ENCODE peak calls at places on chromosomes 13 and 19, in eight cellular contexts. One of them, this sample, is unnamed.

GRCh38 chr19:48481191-48481500 is 12.0 kb downstream of the CYTH2 start:
- DNase-seq in WERI-Rb-1: no peak
- DNase-seq in progenitor cell of endocrine pancreas: no peak
- DNase-seq in stromal cell of bone marrow: no peak
- DNase-seq in T-helper 2 cell: no peak
- DNase-seq in NCI-H774: no peak
- DNase-seq in activated gamma-delta T cell treated with Interleukin-2 at 50 U/mL for 16 hours: no peak
- DNase-seq in HS-27A: no peak
- DNase-seq in this sample: no peak

GRCh38 chr19:10390652-10391286 is 10.4 kb upstream of the TYK2 start:
- DNase-seq in stromal cell of bone marrow: peak
- DNase-seq in NCI-H774: peak
- DNase-seq in activated gamma-delta T cell treated with Interleukin-2 at 50 U/mL for 16 hours: peak
- DNase-seq in WERI-Rb-1: peak
- DNase-seq in HS-27A: no peak
- DNase-seq in progenitor cell of endocrine pancreas: peak
- DNase-seq in T-helper 2 cell: no peak
- DNase-seq in this sample: peak

GRCh38 chr19:6459356-6460098 is at the start of gene SLC25A23:
- DNase-seq in NCI-H774: peak
- DNase-seq in stromal cell of bone marrow: peak
- DNase-seq in HS-27A: peak
- DNase-seq in activated gamma-delta T cell treated with Interleukin-2 at 50 U/mL for 16 hours: peak
- DNase-seq in progenitor cell of endocrine pancreas: peak
- DNase-seq in WERI-Rb-1: peak
- DNase-seq in T-helper 2 cell: peak
- DNase-seq in this sample: peak

GRCh38 chr19:44785271-44785670 is 7.6 kb downstream of the CBLC start:
- DNase-seq in T-helper 2 cell: no peak
- DNase-seq in stromal cell of bone marrow: no peak
- DNase-seq in activated gamma-delta T cell treated with Interleukin-2 at 50 U/mL for 16 hours: no peak
- DNase-seq in NCI-H774: no peak
- DNase-seq in HS-27A: no peak
- DNase-seq in progenitor cell of endocrine pancreas: no peak
- DNase-seq in WERI-Rb-1: no peak
- DNase-seq in this sample: no peak

GRCh38 chr13:95275322-95276118 is 25.7 kb downstream of the ABCC4 start:
- DNase-seq in WERI-Rb-1: no peak
- DNase-seq in activated gamma-delta T cell treated with Interleukin-2 at 50 U/mL for 16 hours: no peak
- DNase-seq in progenitor cell of endocrine pancreas: no peak
- DNase-seq in NCI-H774: no peak
- DNase-seq in T-helper 2 cell: no peak
- DNase-seq in stromal cell of bone marrow: no peak
- DNase-seq in HS-27A: no peak
- DNase-seq in this sample: no peak

GRCh38 chr13:99819962-99820361 is 151.6 kb downstream of the ZIC5 start:
- DNase-seq in HS-27A: no peak
- DNase-seq in progenitor cell of endocrine pancreas: no peak
- DNase-seq in stromal cell of bone marrow: no peak
- DNase-seq in NCI-H774: no peak
- DNase-seq in T-helper 2 cell: no peak
- DNase-seq in WERI-Rb-1: no peak
- DNase-seq in activated gamma-delta T cell treated with Interleukin-2 at 50 U/mL for 16 hours: no peak
- DNase-seq in this sample: no peak

GRCh38 chr13:44719857-44720671 is 143.9 kb upstream of the TSC22D1 start:
- DNase-seq in NCI-H774: no peak
- DNase-seq in T-helper 2 cell: no peak
- DNase-seq in progenitor cell of endocrine pancreas: no peak
- DNase-seq in stromal cell of bone marrow: peak
- DNase-seq in activated gamma-delta T cell treated with Interleukin-2 at 50 U/mL for 16 hours: no peak
- DNase-seq in HS-27A: peak
- DNase-seq in WERI-Rb-1: no peak
- DNase-seq in this sample: no peak

GRCh38 chr19:17347361-17347760 is 10.0 kb downstream of the GTPBP3 start:
- DNase-seq in stromal cell of bone marrow: no peak
- DNase-seq in NCI-H774: no peak
- DNase-seq in HS-27A: no peak
- DNase-seq in activated gamma-delta T cell treated with Interleukin-2 at 50 U/mL for 16 hours: no peak
- DNase-seq in WERI-Rb-1: no peak
- DNase-seq in T-helper 2 cell: no peak
- DNase-seq in progenitor cell of endocrine pancreas: no peak
- DNase-seq in this sample: no peak

GRCh38 chr13:23990443-23990842 is 93.1 kb upstream of the C1QTNF9B start:
- DNase-seq in NCI-H774: no peak
- DNase-seq in stromal cell of bone marrow: no peak
- DNase-seq in WERI-Rb-1: no peak
- DNase-seq in T-helper 2 cell: no peak
- DNase-seq in HS-27A: no peak
- DNase-seq in activated gamma-delta T cell treated with Interleukin-2 at 50 U/mL for 16 hours: no peak
- DNase-seq in progenitor cell of endocrine pancreas: no peak
- DNase-seq in this sample: no peak

GRCh38 chr19:42294471-42295137 is 7.3 kb upstream of the PRR19 start:
- DNase-seq in HS-27A: no peak
- DNase-seq in activated gamma-delta T cell treated with Interleukin-2 at 50 U/mL for 16 hours: no peak
- DNase-seq in T-helper 2 cell: no peak
- DNase-seq in progenitor cell of endocrine pancreas: no peak
- DNase-seq in stromal cell of bone marrow: no peak
- DNase-seq in WERI-Rb-1: no peak
- DNase-seq in NCI-H774: no peak
- DNase-seq in this sample: no peak

GRCh38 chr13:109344552-109345157 is 441.7 kb downstream of the IRS2 start:
- DNase-seq in activated gamma-delta T cell treated with Interleukin-2 at 50 U/mL for 16 hours: no peak
- DNase-seq in NCI-H774: no peak
- DNase-seq in HS-27A: peak
- DNase-seq in stromal cell of bone marrow: no peak
- DNase-seq in WERI-Rb-1: no peak
- DNase-seq in T-helper 2 cell: no peak
- DNase-seq in progenitor cell of endocrine pancreas: no peak
- DNase-seq in this sample: no peak

GRCh38 chr19:33373701-33374405 is at the start of gene CEBPG:
- DNase-seq in activated gamma-delta T cell treated with Interleukin-2 at 50 U/mL for 16 hours: peak
- DNase-seq in NCI-H774: peak
- DNase-seq in progenitor cell of endocrine pancreas: peak
- DNase-seq in T-helper 2 cell: peak
- DNase-seq in stromal cell of bone marrow: no peak
- DNase-seq in WERI-Rb-1: peak
- DNase-seq in HS-27A: peak
- DNase-seq in this sample: no peak

GRCh38 chr19:15991602-15992001 is 42.8 kb downstream of the OR10H4 start:
- DNase-seq in NCI-H774: no peak
- DNase-seq in T-helper 2 cell: no peak
- DNase-seq in HS-27A: no peak
- DNase-seq in WERI-Rb-1: no peak
- DNase-seq in activated gamma-delta T cell treated with Interleukin-2 at 50 U/mL for 16 hours: no peak
- DNase-seq in stromal cell of bone marrow: no peak
- DNase-seq in progenitor cell of endocrine pancreas: no peak
- DNase-seq in this sample: no peak

GRCh38 chr13:80400834-80401450 is 60.0 kb upstream of the SPRY2 start:
- DNase-seq in progenitor cell of endocrine pancreas: no peak
- DNase-seq in T-helper 2 cell: no peak
- DNase-seq in WERI-Rb-1: no peak
- DNase-seq in HS-27A: no peak
- DNase-seq in NCI-H774: no peak
- DNase-seq in stromal cell of bone marrow: no peak
- DNase-seq in activated gamma-delta T cell treated with Interleukin-2 at 50 U/mL for 16 hours: no peak
- DNase-seq in this sample: no peak

GRCh38 chr19:39327990-39328705 is 7.5 kb upstream of the LRFN1 start:
- DNase-seq in NCI-H774: peak
- DNase-seq in activated gamma-delta T cell treated with Interleukin-2 at 50 U/mL for 16 hours: peak
- DNase-seq in progenitor cell of endocrine pancreas: peak
- DNase-seq in stromal cell of bone marrow: peak
- DNase-seq in WERI-Rb-1: peak
- DNase-seq in HS-27A: peak
- DNase-seq in T-helper 2 cell: peak
- DNase-seq in this sample: peak

GRCh38 chr13:53073711-53074110 is 45.1 kb downstream of the OLFM4 start:
- DNase-seq in T-helper 2 cell: no peak
- DNase-seq in WERI-Rb-1: no peak
- DNase-seq in activated gamma-delta T cell treated with Interleukin-2 at 50 U/mL for 16 hours: no peak
- DNase-seq in HS-27A: no peak
- DNase-seq in NCI-H774: no peak
- DNase-seq in stromal cell of bone marrow: no peak
- DNase-seq in progenitor cell of endocrine pancreas: no peak
- DNase-seq in this sample: no peak

GRCh38 chr19:46296722-46297431 is at the start of gene HIF3A:
- DNase-seq in T-helper 2 cell: no peak
- DNase-seq in WERI-Rb-1: peak
- DNase-seq in NCI-H774: no peak
- DNase-seq in stromal cell of bone marrow: no peak
- DNase-seq in activated gamma-delta T cell treated with Interleukin-2 at 50 U/mL for 16 hours: no peak
- DNase-seq in HS-27A: no peak
- DNase-seq in progenitor cell of endocrine pancreas: peak
- DNase-seq in this sample: no peak

GRCh38 chr13:18996627-18997051 is 185.0 kb downstream of the TUBA3C start:
- DNase-seq in activated gamma-delta T cell treated with Interleukin-2 at 50 U/mL for 16 hours: no peak
- DNase-seq in stromal cell of bone marrow: no peak
- DNase-seq in NCI-H774: no peak
- DNase-seq in progenitor cell of endocrine pancreas: no peak
- DNase-seq in WERI-Rb-1: no peak
- DNase-seq in T-helper 2 cell: no peak
- DNase-seq in HS-27A: no peak
- DNase-seq in this sample: no peak

GRCh38 chr13:53158201-53158600 is 129.6 kb downstream of the OLFM4 start:
- DNase-seq in activated gamma-delta T cell treated with Interleukin-2 at 50 U/mL for 16 hours: no peak
- DNase-seq in stromal cell of bone marrow: no peak
- DNase-seq in T-helper 2 cell: no peak
- DNase-seq in progenitor cell of endocrine pancreas: no peak
- DNase-seq in HS-27A: no peak
- DNase-seq in WERI-Rb-1: no peak
- DNase-seq in NCI-H774: no peak
- DNase-seq in this sample: no peak

GRCh38 chr13:73370066-73370465 is 311.3 kb downstream of the KLF5 start:
- DNase-seq in progenitor cell of endocrine pancreas: no peak
- DNase-seq in WERI-Rb-1: no peak
- DNase-seq in activated gamma-delta T cell treated with Interleukin-2 at 50 U/mL for 16 hours: no peak
- DNase-seq in HS-27A: no peak
- DNase-seq in stromal cell of bone marrow: no peak
- DNase-seq in NCI-H774: no peak
- DNase-seq in T-helper 2 cell: no peak
- DNase-seq in this sample: no peak

GRCh38 chr19:12695997-12696365 is 450 bp downstream of the FBXW9 start:
- DNase-seq in WERI-Rb-1: no peak
- DNase-seq in HS-27A: no peak
- DNase-seq in NCI-H774: no peak
- DNase-seq in activated gamma-delta T cell treated with Interleukin-2 at 50 U/mL for 16 hours: no peak
- DNase-seq in T-helper 2 cell: no peak
- DNase-seq in progenitor cell of endocrine pancreas: no peak
- DNase-seq in stromal cell of bone marrow: no peak
- DNase-seq in this sample: no peak

GRCh38 chr13:51644649-51645048 is 60.4 kb downstream of the WDFY2 start:
- DNase-seq in activated gamma-delta T cell treated with Interleukin-2 at 50 U/mL for 16 hours: no peak
- DNase-seq in HS-27A: no peak
- DNase-seq in WERI-Rb-1: no peak
- DNase-seq in progenitor cell of endocrine pancreas: no peak
- DNase-seq in NCI-H774: no peak
- DNase-seq in T-helper 2 cell: no peak
- DNase-seq in stromal cell of bone marrow: no peak
- DNase-seq in this sample: no peak

GRCh38 chr19:28737021-28737525 is 475.9 kb downstream of the UQCRFS1 start:
- DNase-seq in WERI-Rb-1: no peak
- DNase-seq in stromal cell of bone marrow: peak
- DNase-seq in T-helper 2 cell: no peak
- DNase-seq in progenitor cell of endocrine pancreas: no peak
- DNase-seq in HS-27A: no peak
- DNase-seq in NCI-H774: peak
- DNase-seq in activated gamma-delta T cell treated with Interleukin-2 at 50 U/mL for 16 hours: no peak
- DNase-seq in this sample: peak

GRCh38 chr13:36954542-36954941 is 34.5 kb upstream of the SMAD9 start:
- DNase-seq in WERI-Rb-1: no peak
- DNase-seq in stromal cell of bone marrow: no peak
- DNase-seq in progenitor cell of endocrine pancreas: no peak
- DNase-seq in NCI-H774: no peak
- DNase-seq in HS-27A: no peak
- DNase-seq in activated gamma-delta T cell treated with Interleukin-2 at 50 U/mL for 16 hours: no peak
- DNase-seq in T-helper 2 cell: no peak
- DNase-seq in this sample: no peak

GRCh38 chr19:10699650-10700335 is 1.4 kb upstream of the QTRT1 start:
- DNase-seq in stromal cell of bone marrow: no peak
- DNase-seq in progenitor cell of endocrine pancreas: no peak
- DNase-seq in activated gamma-delta T cell treated with Interleukin-2 at 50 U/mL for 16 hours: peak
- DNase-seq in NCI-H774: peak
- DNase-seq in WERI-Rb-1: peak
- DNase-seq in T-helper 2 cell: no peak
- DNase-seq in HS-27A: no peak
- DNase-seq in this sample: peak

GRCh38 chr19:6271721-6272410 is 7.9 kb downstream of the MLLT1 start:
- DNase-seq in stromal cell of bone marrow: no peak
- DNase-seq in WERI-Rb-1: peak
- DNase-seq in HS-27A: no peak
- DNase-seq in progenitor cell of endocrine pancreas: no peak
- DNase-seq in T-helper 2 cell: no peak
- DNase-seq in activated gamma-delta T cell treated with Interleukin-2 at 50 U/mL for 16 hours: no peak
- DNase-seq in NCI-H774: no peak
- DNase-seq in this sample: no peak

GRCh38 chr13:22496803-22497508 is 683.8 kb upstream of the SGCG start:
- DNase-seq in stromal cell of bone marrow: no peak
- DNase-seq in progenitor cell of endocrine pancreas: no peak
- DNase-seq in T-helper 2 cell: no peak
- DNase-seq in activated gamma-delta T cell treated with Interleukin-2 at 50 U/mL for 16 hours: no peak
- DNase-seq in WERI-Rb-1: no peak
- DNase-seq in NCI-H774: no peak
- DNase-seq in HS-27A: no peak
- DNase-seq in this sample: no peak

GRCh38 chr19:48926909-48927308 is 6.6 kb upstream of the DHDH start:
- DNase-seq in stromal cell of bone marrow: peak
- DNase-seq in NCI-H774: no peak
- DNase-seq in T-helper 2 cell: no peak
- DNase-seq in HS-27A: peak
- DNase-seq in WERI-Rb-1: no peak
- DNase-seq in activated gamma-delta T cell treated with Interleukin-2 at 50 U/mL for 16 hours: no peak
- DNase-seq in progenitor cell of endocrine pancreas: no peak
- DNase-seq in this sample: no peak

GRCh38 chr19:48613024-48613851 is 1.6 kb downstream of the FAM83E start:
- DNase-seq in HS-27A: no peak
- DNase-seq in progenitor cell of endocrine pancreas: no peak
- DNase-seq in stromal cell of bone marrow: no peak
- DNase-seq in NCI-H774: no peak
- DNase-seq in T-helper 2 cell: no peak
- DNase-seq in WERI-Rb-1: no peak
- DNase-seq in activated gamma-delta T cell treated with Interleukin-2 at 50 U/mL for 16 hours: no peak
- DNase-seq in this sample: no peak

GRCh38 chr13:37201081-37201480 is 95.6 kb upstream of the CSNK1A1L start:
- DNase-seq in WERI-Rb-1: no peak
- DNase-seq in NCI-H774: no peak
- DNase-seq in progenitor cell of endocrine pancreas: no peak
- DNase-seq in stromal cell of bone marrow: no peak
- DNase-seq in T-helper 2 cell: no peak
- DNase-seq in activated gamma-delta T cell treated with Interleukin-2 at 50 U/mL for 16 hours: no peak
- DNase-seq in HS-27A: no peak
- DNase-seq in this sample: no peak

GRCh38 chr13:72643339-72643989 is 84.0 kb downstream of the MZT1 start:
- DNase-seq in HS-27A: peak
- DNase-seq in WERI-Rb-1: peak
- DNase-seq in T-helper 2 cell: no peak
- DNase-seq in stromal cell of bone marrow: peak
- DNase-seq in progenitor cell of endocrine pancreas: no peak
- DNase-seq in activated gamma-delta T cell treated with Interleukin-2 at 50 U/mL for 16 hours: peak
- DNase-seq in NCI-H774: no peak
- DNase-seq in this sample: peak

This sample was measured in activated CD8-positive, alpha-beta T cell treated with anti-CD3 and anti-CD28 coated beads, Interleukin-2, amount 10 ng/mL, durations not matched to agents 7 days and 5 days.